ENCODE peak calls at places on chromosomes 2 and 18, in eight cellular contexts. One of them, this sample, is unnamed.

GRCh38 chr2:223523541-223523940 is 78.6 kb downstream of the SCG2 start:
- DNase-seq in cardiac muscle cell: no peak
- DNase-seq in heart right ventricle: no peak
- DNase-seq in mammary epithelial cell: peak; percentile 76
- DNase-seq in BE2C: no peak
- DNase-seq in body of pancreas: no peak
- DNase-seq in left lung: no peak
- DNase-seq in osteoblast: no peak
- DNase-seq in this sample: no peak

GRCh38 chr2:89763581-89764485 is 1072.4 kb downstream of the RPIA start:
- DNase-seq in cardiac muscle cell: no peak
- DNase-seq in heart right ventricle: no peak
- DNase-seq in mammary epithelial cell: no peak
- DNase-seq in BE2C: peak; percentile 14
- DNase-seq in body of pancreas: peak; percentile 13
- DNase-seq in left lung: peak; percentile 33
- DNase-seq in osteoblast: peak; percentile 68
- DNase-seq in this sample: no peak

GRCh38 chr18:66457245-66457644 is 146.6 kb downstream of the CDH19 start:
- DNase-seq in cardiac muscle cell: no peak
- DNase-seq in heart right ventricle: no peak
- DNase-seq in mammary epithelial cell: no peak
- DNase-seq in BE2C: no peak
- DNase-seq in body of pancreas: no peak
- DNase-seq in left lung: no peak
- DNase-seq in osteoblast: no peak
- DNase-seq in this sample: no peak

GRCh38 chr2:186546842-186547241 is 43.0 kb upstream of the ITGAV start:
- DNase-seq in cardiac muscle cell: no peak
- DNase-seq in heart right ventricle: no peak
- DNase-seq in mammary epithelial cell: no peak
- DNase-seq in BE2C: no peak
- DNase-seq in body of pancreas: no peak
- DNase-seq in left lung: no peak
- DNase-seq in osteoblast: no peak
- DNase-seq in this sample: no peak

GRCh38 chr2:195202163-195202845 is 454.7 kb upstream of the SLC39A10 start:
- DNase-seq in cardiac muscle cell: no peak
- DNase-seq in heart right ventricle: no peak
- DNase-seq in mammary epithelial cell: peak; percentile 39
- DNase-seq in BE2C: no peak
- DNase-seq in body of pancreas: no peak
- DNase-seq in left lung: no peak
- DNase-seq in osteoblast: no peak
- DNase-seq in this sample: no peak

GRCh38 chr2:16653799-16654198 is 11.8 kb downstream of the CYRIA start:
- DNase-seq in cardiac muscle cell: no peak
- DNase-seq in heart right ventricle: no peak
- DNase-seq in mammary epithelial cell: no peak
- DNase-seq in BE2C: no peak
- DNase-seq in body of pancreas: no peak
- DNase-seq in left lung: no peak
- DNase-seq in osteoblast: no peak
- DNase-seq in this sample: no peak

GRCh38 chr2:111094686-111095085 is 26.0 kb upstream of the BCL2L11 start:
- DNase-seq in cardiac muscle cell: no peak
- DNase-seq in heart right ventricle: no peak
- DNase-seq in mammary epithelial cell: no peak
- DNase-seq in BE2C: no peak
- DNase-seq in body of pancreas: no peak
- DNase-seq in left lung: no peak
- DNase-seq in osteoblast: no peak
- DNase-seq in this sample: no peak

GRCh38 chr2:218807626-218808025 is 24.0 kb downstream of the PRKAG3 start:
- DNase-seq in cardiac muscle cell: no peak
- DNase-seq in heart right ventricle: no peak
- DNase-seq in mammary epithelial cell: no peak
- DNase-seq in BE2C: no peak
- DNase-seq in body of pancreas: no peak
- DNase-seq in left lung: no peak
- DNase-seq in osteoblast: no peak
- DNase-seq in this sample: no peak

GRCh38 chr2:9471212-9471611 is 3.1 kb upstream of the IAH1 start:
- DNase-seq in cardiac muscle cell: no peak
- DNase-seq in heart right ventricle: no peak
- DNase-seq in mammary epithelial cell: no peak
- DNase-seq in BE2C: no peak
- DNase-seq in body of pancreas: no peak
- DNase-seq in left lung: no peak
- DNase-seq in osteoblast: no peak
- DNase-seq in this sample: no peak

GRCh38 chr2:9463698-9464034 is 10.7 kb upstream of the IAH1 start:
- DNase-seq in cardiac muscle cell: no peak
- DNase-seq in heart right ventricle: no peak
- DNase-seq in mammary epithelial cell: no peak
- DNase-seq in BE2C: no peak
- DNase-seq in body of pancreas: no peak
- DNase-seq in left lung: no peak
- DNase-seq in osteoblast: peak; percentile 87
- DNase-seq in this sample: no peak

GRCh38 chr2:9466147-9466683 is 8.1 kb upstream of the IAH1 start:
- DNase-seq in cardiac muscle cell: no peak
- DNase-seq in heart right ventricle: no peak
- DNase-seq in mammary epithelial cell: no peak
- DNase-seq in BE2C: no peak
- DNase-seq in body of pancreas: no peak
- DNase-seq in left lung: no peak
- DNase-seq in osteoblast: no peak
- DNase-seq in this sample: no peak

GRCh38 chr2:9465170-9465569 is 9.2 kb upstream of the IAH1 start:
- DNase-seq in cardiac muscle cell: no peak
- DNase-seq in heart right ventricle: no peak
- DNase-seq in mammary epithelial cell: no peak
- DNase-seq in BE2C: no peak
- DNase-seq in body of pancreas: no peak
- DNase-seq in left lung: no peak
- DNase-seq in osteoblast: no peak
- DNase-seq in this sample: no peak

GRCh38 chr2:9467687-9468086 is 6.7 kb upstream of the IAH1 start:
- DNase-seq in cardiac muscle cell: no peak
- DNase-seq in heart right ventricle: no peak
- DNase-seq in mammary epithelial cell: no peak
- DNase-seq in BE2C: no peak
- DNase-seq in body of pancreas: peak; percentile 38
- DNase-seq in left lung: peak; percentile 74
- DNase-seq in osteoblast: no peak
- DNase-seq in this sample: no peak
- H3K4me3 ChIP-seq in cardiac muscle cell: no peak overlapping the region
- H3K4me3 ChIP-seq in heart right ventricle: no peak overlapping the region
- H3K4me3 ChIP-seq in mammary epithelial cell: no peak overlapping the region
- H3K4me3 ChIP-seq in BE2C: no peak overlapping the region
- H3K4me3 ChIP-seq in body of pancreas: no peak overlapping the region
- H3K4me3 ChIP-seq in left lung: no peak overlapping the region
- H3K4me3 ChIP-seq in osteoblast: no peak overlapping the region
- H3K4me3 ChIP-seq in this sample: no peak overlapping the region

GRCh38 chr2:74474899-74475298 is 2.4 kb upstream of the MRPL53 start:
- DNase-seq in cardiac muscle cell: no peak
- DNase-seq in heart right ventricle: no peak
- DNase-seq in mammary epithelial cell: no peak
- DNase-seq in BE2C: peak; percentile 22
- DNase-seq in body of pancreas: no peak
- DNase-seq in left lung: no peak
- DNase-seq in osteoblast: peak; percentile 65
- DNase-seq in this sample: no peak
- TF ChIP-seq CTCF in cardiac muscle cell: peak; percentile 30
- TF ChIP-seq CTCF in heart right ventricle: no peak
- TF ChIP-seq CTCF in mammary epithelial cell: peak; percentile 32
- TF ChIP-seq CTCF in BE2C: peak; percentile 45
- TF ChIP-seq CTCF in body of pancreas: no peak
- TF ChIP-seq CTCF in left lung: no peak
- TF ChIP-seq CTCF in osteoblast: peak; percentile 41
- TF ChIP-seq CTCF in this sample: peak; percentile 14

GRCh38 chr2:95380731-95381130 is 21.8 kb upstream of the FAHD2A start:
- DNase-seq in cardiac muscle cell: no peak
- DNase-seq in heart right ventricle: no peak
- DNase-seq in mammary epithelial cell: no peak
- DNase-seq in BE2C: no peak
- DNase-seq in body of pancreas: no peak
- DNase-seq in left lung: no peak
- DNase-seq in osteoblast: no peak
- DNase-seq in this sample: no peak

GRCh38 chr2:95381212-95382127 is 21.0 kb upstream of the FAHD2A start:
- DNase-seq in cardiac muscle cell: no peak
- DNase-seq in heart right ventricle: no peak
- DNase-seq in mammary epithelial cell: no peak
- DNase-seq in BE2C: no peak
- DNase-seq in body of pancreas: no peak
- DNase-seq in left lung: no peak
- DNase-seq in osteoblast: no peak
- DNase-seq in this sample: no peak

GRCh38 chr2:95379616-95379925 is 22.9 kb upstream of the FAHD2A start:
- DNase-seq in cardiac muscle cell: no peak
- DNase-seq in heart right ventricle: no peak
- DNase-seq in mammary epithelial cell: no peak
- DNase-seq in BE2C: no peak
- DNase-seq in body of pancreas: no peak
- DNase-seq in left lung: no peak
- DNase-seq in osteoblast: no peak
- DNase-seq in this sample: no peak

GRCh38 chr2:95382128-95382645 is 20.3 kb upstream of the FAHD2A start:
- DNase-seq in cardiac muscle cell: no peak
- DNase-seq in heart right ventricle: no peak
- DNase-seq in mammary epithelial cell: no peak
- DNase-seq in BE2C: no peak
- DNase-seq in body of pancreas: no peak
- DNase-seq in left lung: no peak
- DNase-seq in osteoblast: no peak
- DNase-seq in this sample: no peak

GRCh38 chr2:95380280-95380679 is 22.2 kb upstream of the FAHD2A start:
- DNase-seq in cardiac muscle cell: no peak
- DNase-seq in heart right ventricle: no peak
- DNase-seq in mammary epithelial cell: no peak
- DNase-seq in BE2C: no peak
- DNase-seq in body of pancreas: no peak
- DNase-seq in left lung: no peak
- DNase-seq in osteoblast: no peak
- DNase-seq in this sample: no peak
- H3K4me1 ChIP-seq in cardiac muscle cell: no peaks in the 10 kb centered on the region
- H3K4me1 ChIP-seq in heart right ventricle: no peaks in the 10 kb centered on the region
- H3K4me1 ChIP-seq in mammary epithelial cell: no peaks in the 10 kb centered on the region
- H3K4me1 ChIP-seq in BE2C: no peaks in the 10 kb centered on the region
- H3K4me1 ChIP-seq in body of pancreas: no peaks in the 10 kb centered on the region
- H3K4me1 ChIP-seq in left lung: no peaks in the 10 kb centered on the region
- H3K4me1 ChIP-seq in osteoblast: no peaks in the 10 kb centered on the region
- H3K4me1 ChIP-seq in this sample: peaks cover 10% of the 10 kb centered on the region

GRCh38 chr2:115160523-115161521 is 718.4 kb downstream of the DPP10 start:
- DNase-seq in cardiac muscle cell: peak; percentile 70
- DNase-seq in heart right ventricle: no peak
- DNase-seq in mammary epithelial cell: no peak
- DNase-seq in BE2C: peak; percentile 6
- DNase-seq in body of pancreas: peak; percentile 75
- DNase-seq in left lung: peak; percentile 31
- DNase-seq in osteoblast: no peak
- DNase-seq in this sample: peak; percentile 63
- H3K4me3 ChIP-seq in cardiac muscle cell: peak overlapping the region; percentile 49
- H3K4me3 ChIP-seq in heart right ventricle: peak overlapping the region; percentile 9
- H3K4me3 ChIP-seq in mammary epithelial cell: no peak overlapping the region
- H3K4me3 ChIP-seq in BE2C: no peak overlapping the region
- H3K4me3 ChIP-seq in body of pancreas: peak overlapping the region; percentile 65
- H3K4me3 ChIP-seq in left lung: peak overlapping the region; percentile 17
- H3K4me3 ChIP-seq in osteoblast: no peak overlapping the region
- H3K4me3 ChIP-seq in this sample: peak overlapping the region; percentile 40

This sample was measured in mucosa of descending colon.